ENCODE peak calls at places on chromosome 2, in ten cellular contexts. N is lower lobe of right lung; M is neural progenitor cell; T is IMR-90; P is osteoblast; V is left ventricle myocardium inferior; O is sigmoid colon; W is effector memory CD4-positive, alpha-beta T cell; U is GM23338; R is tibial nerve. Q is an unnamed sample. For H3K4me1 and H3K27me3, the result is how much of the 10 kb centered on the place peaks cover.

GRCh38 chr2:42810971-42811865 is 18.8 kb upstream of the HAAO start:
- DNase-seq in P (peak), M (peak), U (peak), V (peak), T (peak), N (peak), R (peak), O (peak), W (peak), Q (peak)

GRCh38 chr2:226609361-226609760 is 190.3 kb downstream of the IRS1 start:
- DNase-seq in O (no peak), R (no peak), T (peak), W (no peak), N (no peak), P (no peak), V (no peak), U (no peak), M (no peak), Q (no peak)

GRCh38 chr2:111981666-111982065 is 73.4 kb upstream of the TMEM87B start:
- DNase-seq in V (no peak), N (no peak), P (no peak), T (no peak), U (no peak), O (no peak), R (no peak), W (no peak), M (no peak), Q (no peak)

GRCh38 chr2:133954636-133955035 is 299.2 kb upstream of the MGAT5 start:
- DNase-seq in R (no peak), U (no peak), V (no peak), O (no peak), T (no peak), N (no peak), M (no peak), W (no peak), P (no peak), Q (no peak)

GRCh38 chr2:136247204-136247990 is 129.4 kb upstream of the CXCR4 start:
- DNase-seq in U (no peak), M (no peak), O (no peak), P (no peak), T (no peak), W (no peak), N (peak), V (no peak), R (peak), Q (no peak)

GRCh38 chr2:1487758-1488715 is 74.8 kb downstream of the TPO start:
- DNase-seq in P (peak), R (no peak), O (peak), M (peak), T (no peak), N (no peak), V (no peak), U (no peak), W (no peak), Q (no peak)

GRCh38 chr2:29568135-29568534 is 353.3 kb downstream of the ALK start:
- DNase-seq in V (no peak), W (no peak), N (no peak), R (no peak), T (no peak), P (no peak), M (no peak), O (no peak), U (no peak), Q (no peak)

GRCh38 chr2:201631041-201631440 is 12.3 kb downstream of the TMEM237 start:
- DNase-seq in U (no peak), O (no peak), V (no peak), R (no peak), N (no peak), W (no peak), T (no peak), M (no peak), P (no peak), Q (no peak)

GRCh38 chr2:127678991-127679390 is 3.7 kb upstream of the LIMS2 start:
- DNase-seq in N (no peak), U (no peak), P (peak), O (no peak), T (no peak), V (no peak), W (no peak), R (no peak), M (no peak), Q (no peak)

GRCh38 chr2:20425884-20426283 is 21.0 kb upstream of the RHOB start:
- DNase-seq in W (no peak), P (no peak), O (no peak), T (no peak), V (no peak), U (no peak), M (no peak), N (no peak), R (no peak), Q (no peak)
- H3K4me1 ChIP-seq in W (under half), P (under half), O (under half), T (under half), V (half or more), U (under half), M (under half), N (half or more), R (under half), Q (half or more)

GRCh38 chr2:191266201-191266600 is 21.0 kb downstream of the MYO1B start:
- DNase-seq in U (no peak), O (no peak), P (no peak), R (no peak), W (no peak), V (no peak), T (peak), M (no peak), N (no peak), Q (no peak)
- H3K27me3 ChIP-seq in U (under half), O (under half), P (under half), R (under half), W (under half), V (under half), T (under half), M (under half), N (under half), Q (under half)

GRCh38 chr2:16625201-16625729 is 40.4 kb downstream of the CYRIA start:
- DNase-seq in P (no peak), R (peak), V (no peak), O (no peak), M (no peak), U (peak), N (peak), W (no peak), T (no peak), Q (peak)
- H3K27ac ChIP-seq in P (no peak), R (peak), V (peak), O (peak), M (no peak), U (no peak), N (peak), W (no peak), T (no peak), Q (peak)

GRCh38 chr2:239234151-239234825 is 166.5 kb downstream of the HDAC4 start:
- DNase-seq in P (no peak), O (peak), N (no peak), W (no peak), T (no peak), M (no peak), V (no peak), U (no peak), R (no peak), Q (no peak)
- H3K4me1 ChIP-seq in P (under half), O (half or more), N (under half), W (under half), T (under half), M (under half), V (under half), U (under half), R (under half), Q (under half)

Q was measured in heart right ventricle.